ENCODE peak calls at places on chromosomes 12 and 14, in ten cellular contexts. One of them, this sample, is unnamed.

GRCh38 chr12:56206373-56207166 is 15.2 kb downstream of the RNF41 start:
- DNase-seq in H1: peak
- DNase-seq in breast epithelium: no peak
- DNase-seq in SK-N-SH: peak
- DNase-seq in K562: peak
- DNase-seq in HL-60: peak
- DNase-seq in spleen: peak
- DNase-seq in GM12878: no peak
- DNase-seq in GM12892: no peak
- DNase-seq in GM23338: peak
- DNase-seq in this sample: peak

GRCh38 chr14:33642641-33643342 is 308.1 kb downstream of the EGLN3 start:
- DNase-seq in H1: no peak
- DNase-seq in breast epithelium: no peak
- DNase-seq in SK-N-SH: no peak
- DNase-seq in K562: no peak
- DNase-seq in HL-60: no peak
- DNase-seq in spleen: no peak
- DNase-seq in GM12878: no peak
- DNase-seq in GM12892: no peak
- DNase-seq in GM23338: no peak
- DNase-seq in this sample: no peak

GRCh38 chr14:22996823-22997301 is 13.1 kb downstream of the C14orf93 start:
- DNase-seq in H1: no peak
- DNase-seq in breast epithelium: no peak
- DNase-seq in SK-N-SH: peak
- DNase-seq in K562: peak
- DNase-seq in HL-60: no peak
- DNase-seq in spleen: no peak
- DNase-seq in GM12878: no peak
- DNase-seq in GM12892: no peak
- DNase-seq in GM23338: no peak
- DNase-seq in this sample: no peak

GRCh38 chr12:90546511-90546910 is 408.5 kb downstream of the CCER1 start:
- DNase-seq in H1: no peak
- DNase-seq in breast epithelium: no peak
- DNase-seq in SK-N-SH: no peak
- DNase-seq in K562: no peak
- DNase-seq in HL-60: no peak
- DNase-seq in spleen: no peak
- DNase-seq in GM12878: no peak
- DNase-seq in GM12892: no peak
- DNase-seq in GM23338: no peak
- DNase-seq in this sample: no peak

GRCh38 chr14:26404927-26405326 is 192.9 kb downstream of the NOVA1 start:
- DNase-seq in H1: no peak
- DNase-seq in breast epithelium: no peak
- DNase-seq in SK-N-SH: no peak
- DNase-seq in K562: no peak
- DNase-seq in HL-60: no peak
- DNase-seq in spleen: no peak
- DNase-seq in GM12878: no peak
- DNase-seq in GM12892: no peak
- DNase-seq in GM23338: no peak
- DNase-seq in this sample: no peak

GRCh38 chr14:68807148-68807600 is 14.3 kb upstream of the ZFP36L1 start:
- DNase-seq in H1: peak
- DNase-seq in breast epithelium: peak
- DNase-seq in SK-N-SH: peak
- DNase-seq in K562: peak
- DNase-seq in HL-60: no peak
- DNase-seq in spleen: peak
- DNase-seq in GM12878: no peak
- DNase-seq in GM12892: no peak
- DNase-seq in GM23338: no peak
- DNase-seq in this sample: no peak

GRCh38 chr14:67420102-67420739 is 8.3 kb upstream of the PLEK2 start:
- DNase-seq in H1: peak
- DNase-seq in breast epithelium: no peak
- DNase-seq in SK-N-SH: no peak
- DNase-seq in K562: peak
- DNase-seq in HL-60: peak
- DNase-seq in spleen: no peak
- DNase-seq in GM12878: no peak
- DNase-seq in GM12892: peak
- DNase-seq in GM23338: peak
- DNase-seq in this sample: peak

GRCh38 chr14:72559227-72559626 is 334.7 kb downstream of the DPF3 start:
- DNase-seq in H1: no peak
- DNase-seq in breast epithelium: no peak
- DNase-seq in SK-N-SH: no peak
- DNase-seq in K562: no peak
- DNase-seq in HL-60: no peak
- DNase-seq in spleen: no peak
- DNase-seq in GM12878: no peak
- DNase-seq in GM12892: no peak
- DNase-seq in GM23338: no peak
- DNase-seq in this sample: no peak

GRCh38 chr12:42631507-42631906 is 42.0 kb upstream of the PRICKLE1 start:
- DNase-seq in H1: no peak
- DNase-seq in breast epithelium: no peak
- DNase-seq in SK-N-SH: no peak
- DNase-seq in K562: no peak
- DNase-seq in HL-60: no peak
- DNase-seq in spleen: no peak
- DNase-seq in GM12878: no peak
- DNase-seq in GM12892: no peak
- DNase-seq in GM23338: no peak
- DNase-seq in this sample: no peak

GRCh38 chr12:42630323-42630722 is 40.8 kb upstream of the PRICKLE1 start:
- DNase-seq in H1: no peak
- DNase-seq in breast epithelium: no peak
- DNase-seq in SK-N-SH: no peak
- DNase-seq in K562: no peak
- DNase-seq in HL-60: no peak
- DNase-seq in spleen: no peak
- DNase-seq in GM12878: no peak
- DNase-seq in GM12892: no peak
- DNase-seq in GM23338: no peak
- DNase-seq in this sample: no peak

DNA sequence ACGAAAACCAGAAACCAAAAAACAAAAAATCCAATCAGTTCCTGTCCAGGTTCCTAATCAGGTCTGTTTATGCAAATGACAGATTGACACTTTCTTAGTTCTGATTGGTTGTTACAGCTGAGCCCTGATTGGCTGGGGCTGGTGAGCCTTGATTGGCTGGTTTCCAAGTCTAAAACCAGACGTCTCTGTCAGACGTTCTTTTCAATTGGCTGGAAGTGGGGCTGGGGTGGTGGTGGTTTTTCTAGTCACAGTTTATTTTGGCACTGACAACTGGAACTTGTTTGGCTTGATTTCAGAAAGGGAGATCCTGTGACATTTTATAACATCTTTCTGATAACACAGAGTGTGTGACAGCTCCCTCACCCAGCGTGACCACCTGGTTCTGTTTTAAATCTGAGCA is 36.1 kb upstream of the PRICKLE1 start:
- DNase-seq in H1: no peak
- DNase-seq in breast epithelium: no peak
- DNase-seq in SK-N-SH: peak
- DNase-seq in K562: peak
- DNase-seq in HL-60: no peak
- DNase-seq in spleen: no peak
- DNase-seq in GM12878: no peak
- DNase-seq in GM12892: no peak
- DNase-seq in GM23338: no peak
- DNase-seq in this sample: no peak
- TF ChIP-seq POLR2AphosphoS5 in H1: no peak
- TF ChIP-seq POLR2AphosphoS5 in breast epithelium: no peak
- TF ChIP-seq POLR2AphosphoS5 in SK-N-SH: no peak
- TF ChIP-seq POLR2AphosphoS5 in K562: no peak
- TF ChIP-seq POLR2AphosphoS5 in HL-60: no peak
- TF ChIP-seq POLR2AphosphoS5 in spleen: no peak
- TF ChIP-seq POLR2AphosphoS5 in GM12878: no peak
- TF ChIP-seq POLR2AphosphoS5 in GM12892: no peak
- TF ChIP-seq POLR2AphosphoS5 in GM23338: no peak
- TF ChIP-seq POLR2AphosphoS5 in this sample: no peak

GRCh38 chr14:103828315-103828967 is 18.9 kb downstream of the PPP1R13B start:
- DNase-seq in H1: no peak
- DNase-seq in breast epithelium: no peak
- DNase-seq in SK-N-SH: no peak
- DNase-seq in K562: no peak
- DNase-seq in HL-60: no peak
- DNase-seq in spleen: no peak
- DNase-seq in GM12878: no peak
- DNase-seq in GM12892: no peak
- DNase-seq in GM23338: no peak
- DNase-seq in this sample: peak
- TF ChIP-seq POLR2AphosphoS5 in H1: no peak
- TF ChIP-seq POLR2AphosphoS5 in breast epithelium: no peak
- TF ChIP-seq POLR2AphosphoS5 in SK-N-SH: no peak
- TF ChIP-seq POLR2AphosphoS5 in K562: no peak
- TF ChIP-seq POLR2AphosphoS5 in HL-60: no peak
- TF ChIP-seq POLR2AphosphoS5 in spleen: no peak
- TF ChIP-seq POLR2AphosphoS5 in GM12878: no peak
- TF ChIP-seq POLR2AphosphoS5 in GM12892: no peak
- TF ChIP-seq POLR2AphosphoS5 in GM23338: no peak
- TF ChIP-seq POLR2AphosphoS5 in this sample: no peak

GRCh38 chr12:123388948-123389559 is 5.1 kb downstream of the KMT5A start:
- DNase-seq in H1: no peak
- DNase-seq in breast epithelium: no peak
- DNase-seq in SK-N-SH: peak
- DNase-seq in K562: no peak
- DNase-seq in HL-60: no peak
- DNase-seq in spleen: no peak
- DNase-seq in GM12878: no peak
- DNase-seq in GM12892: no peak
- DNase-seq in GM23338: peak
- DNase-seq in this sample: no peak

GRCh38 chr12:123390415-123391093 is 6.6 kb downstream of the KMT5A start:
- DNase-seq in H1: no peak
- DNase-seq in breast epithelium: no peak
- DNase-seq in SK-N-SH: no peak
- DNase-seq in K562: no peak
- DNase-seq in HL-60: peak
- DNase-seq in spleen: no peak
- DNase-seq in GM12878: no peak
- DNase-seq in GM12892: no peak
- DNase-seq in GM23338: no peak
- DNase-seq in this sample: no peak

GRCh38 chr12:123387508-123388217 is 3.7 kb downstream of the KMT5A start:
- DNase-seq in H1: no peak
- DNase-seq in breast epithelium: no peak
- DNase-seq in SK-N-SH: no peak
- DNase-seq in K562: peak
- DNase-seq in HL-60: peak
- DNase-seq in spleen: no peak
- DNase-seq in GM12878: no peak
- DNase-seq in GM12892: no peak
- DNase-seq in GM23338: peak
- DNase-seq in this sample: no peak

GRCh38 chr12:123389560-123390351 is 5.8 kb downstream of the KMT5A start:
- DNase-seq in H1: peak
- DNase-seq in breast epithelium: no peak
- DNase-seq in SK-N-SH: peak
- DNase-seq in K562: peak
- DNase-seq in HL-60: peak
- DNase-seq in spleen: peak
- DNase-seq in GM12878: no peak
- DNase-seq in GM12892: peak
- DNase-seq in GM23338: peak
- DNase-seq in this sample: peak

DNA sequence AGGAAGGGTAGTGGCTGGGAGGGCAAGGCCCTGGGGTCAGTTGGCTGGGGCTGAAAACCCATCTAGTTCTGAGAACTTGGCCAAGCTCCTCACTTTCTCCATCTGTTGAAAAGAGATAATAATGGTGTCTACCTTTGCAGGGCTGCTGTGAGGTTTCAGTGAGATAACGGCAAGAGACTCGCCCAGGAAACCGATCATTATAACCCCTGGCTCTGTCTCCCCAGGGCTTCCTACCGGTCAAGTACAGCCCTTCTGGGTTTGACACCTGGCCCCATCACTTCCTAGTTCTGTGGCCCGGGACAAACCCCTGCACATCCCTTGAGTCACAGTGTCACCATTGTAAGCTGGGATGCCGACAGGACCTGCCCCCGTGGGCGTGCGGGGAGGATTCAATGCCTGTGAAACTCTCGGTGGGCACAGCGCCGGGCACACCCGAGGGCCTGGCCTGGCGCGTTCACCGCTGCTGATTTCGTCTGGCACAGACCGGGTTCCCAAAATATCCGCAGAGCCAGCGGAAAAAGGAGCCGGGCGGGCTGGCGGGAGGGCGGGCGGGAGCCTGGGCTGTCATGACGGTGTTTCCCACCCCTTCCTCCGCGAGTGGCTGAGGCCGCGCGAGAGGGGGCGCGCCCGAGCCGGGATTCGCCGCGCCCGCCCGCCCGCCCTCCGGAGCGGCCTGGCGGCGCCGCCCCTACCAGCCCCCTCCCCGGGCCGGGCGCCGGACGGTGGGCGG is 4.5 kb downstream of the KMT5A start:
- DNase-seq in H1: peak
- DNase-seq in breast epithelium: peak
- DNase-seq in SK-N-SH: peak
- DNase-seq in K562: peak
- DNase-seq in HL-60: peak
- DNase-seq in spleen: peak
- DNase-seq in GM12878: peak
- DNase-seq in GM12892: peak
- DNase-seq in GM23338: peak
- DNase-seq in this sample: peak
- TF ChIP-seq POLR2AphosphoS5 in H1: no peak
- TF ChIP-seq POLR2AphosphoS5 in breast epithelium: peak
- TF ChIP-seq POLR2AphosphoS5 in SK-N-SH: no peak
- TF ChIP-seq POLR2AphosphoS5 in K562: peak
- TF ChIP-seq POLR2AphosphoS5 in HL-60: peak
- TF ChIP-seq POLR2AphosphoS5 in spleen: peak
- TF ChIP-seq POLR2AphosphoS5 in GM12878: no peak
- TF ChIP-seq POLR2AphosphoS5 in GM12892: peak
- TF ChIP-seq POLR2AphosphoS5 in GM23338: no peak
- TF ChIP-seq POLR2AphosphoS5 in this sample: peak

GRCh38 chr12:78245111-78245510 is 414.4 kb downstream of the NAV3 start:
- DNase-seq in H1: no peak
- DNase-seq in breast epithelium: no peak
- DNase-seq in SK-N-SH: no peak
- DNase-seq in K562: no peak
- DNase-seq in HL-60: no peak
- DNase-seq in spleen: no peak
- DNase-seq in GM12878: no peak
- DNase-seq in GM12892: no peak
- DNase-seq in GM23338: no peak
- DNase-seq in this sample: no peak

GRCh38 chr12:78236264-78236663 is 405.6 kb downstream of the NAV3 start:
- DNase-seq in H1: no peak
- DNase-seq in breast epithelium: no peak
- DNase-seq in SK-N-SH: no peak
- DNase-seq in K562: no peak
- DNase-seq in HL-60: no peak
- DNase-seq in spleen: no peak
- DNase-seq in GM12878: no peak
- DNase-seq in GM12892: no peak
- DNase-seq in GM23338: no peak
- DNase-seq in this sample: no peak

GRCh38 chr12:78240827-78241226 is 410.1 kb downstream of the NAV3 start:
- DNase-seq in H1: no peak
- DNase-seq in breast epithelium: no peak
- DNase-seq in SK-N-SH: no peak
- DNase-seq in K562: no peak
- DNase-seq in HL-60: no peak
- DNase-seq in spleen: no peak
- DNase-seq in GM12878: no peak
- DNase-seq in GM12892: no peak
- DNase-seq in GM23338: no peak
- DNase-seq in this sample: no peak

GRCh38 chr12:78241472-78241871 is 410.8 kb downstream of the NAV3 start:
- DNase-seq in H1: no peak
- DNase-seq in breast epithelium: no peak
- DNase-seq in SK-N-SH: no peak
- DNase-seq in K562: no peak
- DNase-seq in HL-60: no peak
- DNase-seq in spleen: no peak
- DNase-seq in GM12878: no peak
- DNase-seq in GM12892: no peak
- DNase-seq in GM23338: no peak
- DNase-seq in this sample: no peak

GRCh38 chr12:78239566-78239965 is 408.9 kb downstream of the NAV3 start:
- DNase-seq in H1: no peak
- DNase-seq in breast epithelium: no peak
- DNase-seq in SK-N-SH: no peak
- DNase-seq in K562: no peak
- DNase-seq in HL-60: no peak
- DNase-seq in spleen: no peak
- DNase-seq in GM12878: no peak
- DNase-seq in GM12892: no peak
- DNase-seq in GM23338: no peak
- DNase-seq in this sample: no peak
- TF ChIP-seq POLR2AphosphoS5 in H1: no peak
- TF ChIP-seq POLR2AphosphoS5 in breast epithelium: no peak
- TF ChIP-seq POLR2AphosphoS5 in SK-N-SH: no peak
- TF ChIP-seq POLR2AphosphoS5 in K562: no peak
- TF ChIP-seq POLR2AphosphoS5 in HL-60: no peak
- TF ChIP-seq POLR2AphosphoS5 in spleen: no peak
- TF ChIP-seq POLR2AphosphoS5 in GM12878: no peak
- TF ChIP-seq POLR2AphosphoS5 in GM12892: no peak
- TF ChIP-seq POLR2AphosphoS5 in GM23338: no peak
- TF ChIP-seq POLR2AphosphoS5 in this sample: no peak